ENCODE peak calls at places on chromosome 5, in nine cellular contexts. D, H, Z, V, T, C, U, F and Y are unnamed samples.

GRCh38 chr5:61167382-61167781 is 5.1 kb upstream of the SMIM15 start:
- DNase-seq in D (peak), H (no peak), Z (no peak), V (peak), T (peak), C (peak), U (peak), F (no peak), Y (peak)

GRCh38 chr5:127492854-127493738 is 24.3 kb upstream of the PRRC1 start:
- DNase-seq in D (peak), H (no peak), Z (no peak), V (peak), T (peak), C (peak), U (peak), F (no peak), Y (peak)

GRCh38 chr5:138240690-138241385 is 27.7 kb upstream of the CDC23 start:
- DNase-seq in D (no peak), H (no peak), Z (no peak), V (no peak), T (no peak), C (no peak), U (no peak), F (no peak), Y (no peak)

GRCh38 chr5:150396247-150396646 is 16.5 kb downstream of the CD74 start:
- DNase-seq in D (no peak), H (no peak), Z (no peak), V (no peak), T (no peak), C (no peak), U (no peak), F (no peak), Y (no peak)

GRCh38 chr5:167030500-167031120 is 1260.8 kb upstream of the WWC1 start:
- DNase-seq in D (peak), H (no peak), Z (no peak), V (no peak), T (peak), C (peak), U (peak), F (no peak), Y (no peak)

GRCh38 chr5:136629125-136629790 is 263.9 kb upstream of the TRPC7 start:
- DNase-seq in D (no peak), H (no peak), Z (no peak), V (no peak), T (no peak), C (no peak), U (no peak), F (no peak), Y (no peak)

GRCh38 chr5:75668348-75668895 is 48.8 kb downstream of the POC5 start:
- DNase-seq in D (no peak), H (no peak), Z (no peak), V (no peak), T (no peak), C (no peak), U (no peak), F (no peak), Y (no peak)

GRCh38 chr5:76583163-76584047 is 39.8 kb downstream of the F2RL2 start:
- DNase-seq in D (peak), H (no peak), Z (no peak), V (peak), T (peak), C (no peak), U (peak), F (no peak), Y (peak)

GRCh38 chr5:115472601-115473000 is 72.0 kb downstream of the FEM1C start:
- DNase-seq in D (no peak), H (no peak), Z (no peak), V (no peak), T (peak), C (no peak), U (no peak), F (no peak), Y (no peak)

GRCh38 chr5:173944512-173944911 is 44.5 kb upstream of the C5orf47 start:
- DNase-seq in D (no peak), H (no peak), Z (no peak), V (no peak), T (no peak), C (no peak), U (no peak), F (no peak), Y (no peak)